ENCODE peak calls at places on chromosomes 2 and 18, in four cellular contexts. H is astrocyte; D is psoas muscle; G is CD8-positive, alpha-beta memory T cell. N is an unnamed sample.

GRCh38 chr2:187500585-187501359 is 52.7 kb upstream of the CALCRL start:
- DNase-seq in H (peak; percentile 58), D (no peak), G (no peak), N (no peak)

GRCh38 chr2:33477473-33478468 is 1.3 kb downstream of the RASGRP3 start:
- DNase-seq in H (no peak), D (peak; percentile 60), G (no peak), N (peak; percentile 57)

GRCh38 chr2:108492364-108492763 is 41.9 kb upstream of the LIMS1 start:
- DNase-seq in H (peak; percentile 95), D (no peak), G (no peak), N (no peak)

GRCh38 chr2:78979380-78980238 is 45.9 kb upstream of the REG3G start:
- DNase-seq in H (no peak), D (peak; percentile 55), G (no peak), N (no peak)

GRCh38 chr18:42281851-42282250 is 326.8 kb downstream of the PIK3C3 start:
- DNase-seq in H (no peak), D (no peak), G (no peak), N (no peak)

GRCh38 chr2:57181315-57182038 is 865.1 kb upstream of the VRK2 start:
- DNase-seq in H (no peak), D (no peak), G (no peak), N (no peak)

GRCh38 chr2:109523536-109524361 is 90.0 kb downstream of the SEPTIN10 start:
- DNase-seq in H (no peak), D (no peak), G (no peak), N (no peak)

GRCh38 chr2:69188174-69188900 is 175.4 kb downstream of the ANTXR1 start:
- DNase-seq in H (no peak), D (no peak), G (no peak), N (no peak)

GRCh38 chr2:189517847-189518535 is 62.6 kb downstream of the SLC40A1 start:
- DNase-seq in H (peak; percentile 70), D (no peak), G (no peak), N (no peak)

GRCh38 chr2:37631292-37631691 is 40.1 kb downstream of the CDC42EP3 start:
- DNase-seq in H (no peak), D (no peak), G (no peak), N (no peak)

GRCh38 chr2:144454466-144455287 is 65.2 kb downstream of the ZEB2 start:
- DNase-seq in H (no peak), D (no peak), G (no peak), N (no peak)

GRCh38 chr18:39951321-39951720 is 2003.7 kb upstream of the PIK3C3 start:
- DNase-seq in H (peak; percentile 62), D (no peak), G (no peak), N (no peak)

GRCh38 chr2:2797797-2798196 is 466.7 kb upstream of the MYT1L start:
- DNase-seq in H (no peak), D (no peak), G (no peak), N (no peak)

GRCh38 chr2:206521612-206522011 is 78.3 kb downstream of the ADAM23 start:
- DNase-seq in H (no peak), D (no peak), G (no peak), N (no peak)

GRCh38 chr2:38722271-38723115 is 28.7 kb downstream of the SRSF7 start:
- DNase-seq in H (no peak), D (no peak), G (peak; percentile 21), N (no peak)

GRCh38 chr2:230205721-230206120 is 14.1 kb downstream of the SP110 start:
- DNase-seq in H (no peak), D (no peak), G (no peak), N (no peak)

GRCh38 chr2:236641051-236641450 is 71.4 kb downstream of the ACKR3 start:
- DNase-seq in H (no peak), D (no peak), G (no peak), N (no peak)

GRCh38 chr18:37985126-37985525 is 419.5 kb upstream of the CELF4 start:
- DNase-seq in H (no peak), D (no peak), G (no peak), N (no peak)

GRCh38 chr2:8794923-8795825 is 42.2 kb downstream of the KIDINS220 start:
- DNase-seq in H (peak; percentile 68), D (no peak), G (no peak), N (no peak)

GRCh38 chr2:209592106-209592505 is 168.3 kb downstream of the MAP2 start:
- DNase-seq in H (no peak), D (no peak), G (no peak), N (no peak)

GRCh38 chr2:238955648-238956531 is 108.0 kb downstream of the TWIST2 start:
- DNase-seq in H (peak; percentile 80), D (no peak), G (no peak), N (no peak)

GRCh38 chr18:812673-813404 is 797 bp upstream of the YES1 start:
- DNase-seq in H (peak; percentile 81), D (peak; percentile 87), G (peak; percentile 81), N (peak; percentile 81)

GRCh38 chr2:142130111-142131015 is 453 bp downstream of the LRP1B start:
- DNase-seq in H (peak; percentile 77), D (peak; percentile 65), G (no peak), N (peak; percentile 7)

GRCh38 chr2:232506713-232507112 is 13.5 kb upstream of the PRSS56 start:
- DNase-seq in H (no peak), D (no peak), G (no peak), N (no peak)

GRCh38 chr2:11873346-11873745 is 126.9 kb downstream of the LPIN1 start:
- DNase-seq in H (no peak), D (no peak), G (no peak), N (no peak)

GRCh38 chr18:3832211-3832610 is 382.2 kb downstream of the TGIF1 start:
- DNase-seq in H (no peak), D (no peak), G (no peak), N (no peak)

GRCh38 chr2:8090748-8091700 is 590.8 kb upstream of the ID2 start:
- DNase-seq in H (peak; percentile 86), D (peak; percentile 81), G (no peak), N (peak; percentile 40)

GRCh38 chr2:8376603-8377423 is 305.0 kb upstream of the ID2 start:
- DNase-seq in H (peak; percentile 10), D (no peak), G (no peak), N (no peak)

GRCh38 chr18:51069885-51070284 is 39.9 kb downstream of the SMAD4 start:
- DNase-seq in H (peak; percentile 19), D (no peak), G (no peak), N (no peak)

GRCh38 chr18:63317982-63318881 is 1.3 kb downstream of the BCL2 start:
- DNase-seq in H (no peak), D (peak; percentile 88), G (peak; percentile 78), N (peak; percentile 62)

GRCh38 chr2:140442319-140442718 is 1662.1 kb upstream of the NXPH2 start:
- DNase-seq in H (peak; percentile 6), D (no peak), G (no peak), N (no peak)

GRCh38 chr18:3902676-3903075 is 452.7 kb downstream of the TGIF1 start:
- DNase-seq in H (peak; percentile 3), D (no peak), G (no peak), N (no peak)

GRCh38 chr18:6362559-6363129 is 52.1 kb downstream of the L3MBTL4 start:
- DNase-seq in H (no peak), D (no peak), G (no peak), N (no peak)

GRCh38 chr2:191759650-191760049 is 81.7 kb downstream of the NABP1 start:
- DNase-seq in H (no peak), D (no peak), G (no peak), N (no peak)

GRCh38 chr2:226531061-226531460 is 268.6 kb downstream of the IRS1 start:
- DNase-seq in H (no peak), D (no peak), G (no peak), N (no peak)

GRCh38 chr18:43596106-43596712 is 318.9 kb upstream of the SYT4 start:
- DNase-seq in H (peak; percentile 24), D (no peak), G (no peak), N (no peak)

GRCh38 chr2:19337202-19337601 is 21.2 kb downstream of the OSR1 start:
- DNase-seq in H (no peak), D (no peak), G (no peak), N (no peak)

GRCh38 chr2:46913471-46914381 is 1.9 kb downstream of the MCFD2 start:
- DNase-seq in H (peak; percentile 58), D (peak; percentile 63), G (no peak), N (peak; percentile 21)

GRCh38 chr2:128306081-128306930 is 12.4 kb downstream of the HS6ST1 start:
- DNase-seq in H (peak; percentile 96), D (peak; percentile 83), G (no peak), N (peak; percentile 40)
- H3K4me1 ChIP-seq in H (peaks cover 37% of the 10 kb centered on the region), D (peaks cover 73% of the 10 kb centered on the region), G (no peaks in the 10 kb centered on the region), N (peaks cover 63% of the 10 kb centered on the region)

DNA sequence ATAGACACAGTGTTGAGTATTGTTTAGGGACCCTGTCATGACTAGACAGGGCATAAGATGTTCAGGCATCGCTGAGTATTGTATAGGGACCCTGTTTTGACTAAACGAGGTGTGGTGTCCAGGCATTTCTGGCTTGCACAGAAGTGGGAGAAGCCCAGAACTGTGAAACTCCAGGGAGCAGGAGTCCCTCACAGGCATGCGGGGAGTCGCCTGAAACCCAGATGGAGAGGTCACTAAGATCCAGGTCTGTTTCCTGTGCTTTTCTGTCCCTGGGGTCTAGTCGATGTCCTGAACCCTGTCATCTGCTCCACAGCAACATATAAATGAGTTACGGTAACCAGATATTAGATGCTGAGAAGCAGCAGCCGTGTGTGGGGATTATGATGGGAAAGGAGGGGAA is 469.0 kb upstream of the SALL3 start:
- DNase-seq in H (no peak), D (no peak), G (no peak), N (no peak)
- H3K9me3 ChIP-seq in H (no peaks in the 10 kb centered on the region), D (no peaks in the 10 kb centered on the region), G (no peaks in the 10 kb centered on the region), N (no peaks in the 10 kb centered on the region)

GRCh38 chr2:178482437-178482836 is 2.2 kb downstream of the PLEKHA3 start:
- DNase-seq in H (no peak), D (no peak), G (no peak), N (no peak)
- H3K4me3 ChIP-seq in H (peak overlapping the region; percentile 5), D (peak overlapping the region; percentile 85), G (no peak overlapping the region), N (no peak overlapping the region)

DNA sequence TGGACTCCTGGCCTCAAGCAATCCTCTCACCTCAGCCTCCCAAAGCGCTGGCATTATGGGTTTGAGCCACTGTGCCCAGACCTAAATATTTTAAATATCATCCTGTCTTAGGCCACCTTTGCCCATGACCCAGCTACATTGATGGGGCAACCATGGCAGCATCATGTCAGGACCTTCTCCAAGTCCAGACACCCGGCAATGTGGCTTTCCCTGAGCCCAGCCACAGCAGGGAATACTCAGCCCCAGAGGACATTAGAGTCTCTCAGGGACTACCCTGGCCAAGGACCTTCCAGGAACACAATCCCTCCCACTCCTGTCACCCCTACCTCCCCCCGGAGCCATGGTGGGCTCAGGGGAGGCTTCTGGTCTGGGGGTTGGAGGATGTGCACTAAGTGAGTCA is 72.8 kb downstream of the SMAD7 start:
- DNase-seq in H (no peak), D (no peak), G (no peak), N (no peak)
- H3K4me1 ChIP-seq in H (peaks cover 18% of the 10 kb centered on the region), D (peaks cover 3% of the 10 kb centered on the region), G (peaks cover 5% of the 10 kb centered on the region), N (no peaks in the 10 kb centered on the region)

GRCh38 chr18:9292047-9292446 is 42.5 kb upstream of the TWSG1 start:
- DNase-seq in H (no peak), D (no peak), G (no peak), N (no peak)

GRCh38 chr18:9296233-9297006 is 38.2 kb upstream of the TWSG1 start:
- DNase-seq in H (no peak), D (no peak), G (no peak), N (no peak)

GRCh38 chr18:9297007-9297393 is 37.6 kb upstream of the TWSG1 start:
- DNase-seq in H (no peak), D (no peak), G (no peak), N (no peak)

GRCh38 chr18:9290171-9290570 is 44.4 kb upstream of the TWSG1 start:
- DNase-seq in H (no peak), D (no peak), G (no peak), N (no peak)

GRCh38 chr18:9293948-9294347 is 40.6 kb upstream of the TWSG1 start:
- DNase-seq in H (no peak), D (no peak), G (no peak), N (no peak)
- H3K9me3 ChIP-seq in H (no peaks in the 10 kb centered on the region), D (peaks cover 18% of the 10 kb centered on the region), G (no peaks in the 10 kb centered on the region), N (peaks cover 6% of the 10 kb centered on the region)

N was measured in heart right ventricle.